ENCODE peak calls at places on chromosome 12, in eight cellular contexts. E is lung, C is GM10248, R is epithelial cell of esophagus, W is endodermal cell, Z is WTC11, B is prostate gland, K is coronary artery. Y is an unnamed sample.

GRCh38 chr12:46472893-46473633 is 100.5 kb upstream of the SLC38A2 start:
- DNase-seq in E (no peak), C (no peak), R (peak), W (no peak), Z (no peak), B (no peak), K (no peak), Y (no peak)

GRCh38 chr12:29638528-29638927 is 141.0 kb upstream of the OVCH1 start:
- DNase-seq in E (no peak), C (no peak), R (no peak), W (peak), Z (no peak), B (no peak), K (no peak), Y (no peak)

GRCh38 chr12:100661300-100661951 is 87.9 kb downstream of the GAS2L3 start:
- DNase-seq in E (no peak), C (no peak), R (peak), W (peak), Z (no peak), B (no peak), K (no peak), Y (peak)

GRCh38 chr12:65673732-65674131 is 150.6 kb upstream of the HMGA2 start:
- DNase-seq in E (no peak), C (no peak), R (peak), W (no peak), Z (no peak), B (no peak), K (no peak), Y (no peak)

GRCh38 chr12:64625243-64626077 is 15.2 kb downstream of the RASSF3 start:
- DNase-seq in E (peak), C (peak), R (peak), W (no peak), Z (no peak), B (peak), K (peak), Y (no peak)

GRCh38 chr12:114682920-114683708 is 861 bp downstream of the TBX3 start:
- DNase-seq in E (no peak), C (no peak), R (peak), W (peak), Z (no peak), B (no peak), K (no peak), Y (no peak)

GRCh38 chr12:92745874-92746553 is 43.2 kb downstream of the PLEKHG7 start:
- DNase-seq in E (peak), C (no peak), R (peak), W (no peak), Z (no peak), B (no peak), K (peak), Y (no peak)

GRCh38 chr12:32893458-32893857 is 3.1 kb downstream of the PKP2 start:
- DNase-seq in E (no peak), C (no peak), R (no peak), W (no peak), Z (no peak), B (no peak), K (no peak), Y (no peak)

GRCh38 chr12:89390802-89391673 is 38.7 kb upstream of the DUSP6 start:
- DNase-seq in E (no peak), C (no peak), R (peak), W (no peak), Z (no peak), B (no peak), K (no peak), Y (no peak)

GRCh38 chr12:125393569-125393968 is 328.3 kb downstream of the AACS start:
- DNase-seq in E (no peak), C (no peak), R (no peak), W (no peak), Z (no peak), B (no peak), K (no peak), Y (no peak)

GRCh38 chr12:38890102-38890501 is 15.3 kb downstream of the CPNE8 start:
- DNase-seq in E (no peak), C (no peak), R (peak), W (no peak), Z (no peak), B (no peak), K (no peak), Y (no peak)

GRCh38 chr12:109346920-109347319 is 780 bp upstream of the MYO1H start:
- DNase-seq in E (no peak), C (no peak), R (no peak), W (peak), Z (peak), B (no peak), K (no peak), Y (no peak)

GRCh38 chr12:49580572-49581535 is 12.9 kb upstream of the MCRS1 start:
- DNase-seq in E (peak), C (peak), R (peak), W (peak), Z (peak), B (peak), K (no peak), Y (peak)

GRCh38 chr12:106433055-106433454 is 75.5 kb downstream of the POLR3B start:
- DNase-seq in E (no peak), C (no peak), R (no peak), W (no peak), Z (no peak), B (no peak), K (no peak), Y (no peak)

GRCh38 chr12:113231275-113232231 is 10.3 kb downstream of the TPCN1 start:
- DNase-seq in E (no peak), C (no peak), R (peak), W (peak), Z (no peak), B (no peak), K (no peak), Y (no peak)

GRCh38 chr12:63862187-63863107 is 17.9 kb downstream of the SRGAP1 start:
- DNase-seq in E (no peak), C (no peak), R (peak), W (peak), Z (no peak), B (peak), K (no peak), Y (no peak)

GRCh38 chr12:50066402-50066801 is 9.0 kb downstream of the ASIC1 start:
- DNase-seq in E (no peak), C (no peak), R (peak), W (peak), Z (no peak), B (no peak), K (no peak), Y (no peak)

GRCh38 chr12:65938807-65939206 is 114.5 kb downstream of the HMGA2 start:
- DNase-seq in E (no peak), C (no peak), R (no peak), W (no peak), Z (no peak), B (no peak), K (no peak), Y (no peak)

GRCh38 chr12:101414533-101415119 is 7.1 kb upstream of the ARL1 start:
- DNase-seq in E (peak), C (peak), R (peak), W (peak), Z (peak), B (peak), K (no peak), Y (peak)

GRCh38 chr12:93550748-93551611 is 21.5 kb upstream of the SOCS2 start:
- DNase-seq in E (peak), C (no peak), R (no peak), W (peak), Z (no peak), B (no peak), K (no peak), Y (no peak)

GRCh38 chr12:4331842-4332241 is 10.8 kb downstream of the TIGAR start:
- DNase-seq in E (no peak), C (no peak), R (no peak), W (no peak), Z (no peak), B (no peak), K (no peak), Y (no peak)

GRCh38 chr12:87670448-87670847 is 358.8 kb downstream of the C12orf50 start:
- DNase-seq in E (no peak), C (no peak), R (no peak), W (peak), Z (peak), B (no peak), K (no peak), Y (no peak)

GRCh38 chr12:82146740-82147139 is 211.4 kb downstream of the CCDC59 start:
- DNase-seq in E (no peak), C (no peak), R (no peak), W (peak), Z (no peak), B (no peak), K (no peak), Y (no peak)

GRCh38 chr12:9334964-9335363 is 126.8 kb upstream of the PZP start:
- DNase-seq in E (no peak), C (no peak), R (no peak), W (no peak), Z (no peak), B (no peak), K (no peak), Y (no peak)

GRCh38 chr12:442235-442884 is 17.4 kb upstream of the B4GALNT3 start:
- DNase-seq in E (peak), C (peak), R (peak), W (peak), Z (peak), B (peak), K (no peak), Y (no peak)

GRCh38 chr12:105264771-105265170 is 28.8 kb upstream of the APPL2 start:
- DNase-seq in E (no peak), C (no peak), R (no peak), W (no peak), Z (no peak), B (no peak), K (no peak), Y (no peak)

GRCh38 chr12:2084553-2085296 is 31.9 kb downstream of the CACNA1C start:
- DNase-seq in E (no peak), C (no peak), R (no peak), W (no peak), Z (no peak), B (no peak), K (peak), Y (no peak)

GRCh38 chr12:129964826-129965457 is 61.1 kb upstream of the TMEM132D start:
- DNase-seq in E (no peak), C (no peak), R (peak), W (no peak), Z (no peak), B (no peak), K (no peak), Y (no peak)

GRCh38 chr12:85632390-85632789 is 203.8 kb downstream of the RASSF9 start:
- DNase-seq in E (no peak), C (no peak), R (peak), W (no peak), Z (no peak), B (no peak), K (no peak), Y (no peak)

GRCh38 chr12:86712425-86712843 is 456.2 kb upstream of the MGAT4C start:
- DNase-seq in E (no peak), C (no peak), R (peak), W (no peak), Z (no peak), B (no peak), K (no peak), Y (no peak)

GRCh38 chr12:11621797-11622423 is 27.6 kb upstream of the ETV6 start:
- DNase-seq in E (no peak), C (no peak), R (no peak), W (peak), Z (no peak), B (no peak), K (no peak), Y (no peak)

GRCh38 chr12:31736472-31736871 is 7.7 kb upstream of the AMN1 start:
- DNase-seq in E (no peak), C (no peak), R (peak), W (no peak), Z (no peak), B (no peak), K (no peak), Y (no peak)

GRCh38 chr12:80710727-80711066 is 3.3 kb downstream of the MYF6 start:
- DNase-seq in E (no peak), C (no peak), R (no peak), W (no peak), Z (no peak), B (no peak), K (no peak), Y (no peak)

GRCh38 chr12:30019386-30020140 is 235.8 kb upstream of the TMTC1 start:
- DNase-seq in E (no peak), C (no peak), R (no peak), W (no peak), Z (no peak), B (no peak), K (no peak), Y (no peak)

GRCh38 chr12:100077367-100077766 is 65.3 kb downstream of the BLTP3B start:
- DNase-seq in E (no peak), C (no peak), R (no peak), W (no peak), Z (no peak), B (no peak), K (no peak), Y (no peak)

GRCh38 chr12:105228494-105228893 is 7.5 kb downstream of the APPL2 start:
- DNase-seq in E (no peak), C (peak), R (peak), W (no peak), Z (no peak), B (no peak), K (no peak), Y (peak)

GRCh38 chr12:59079472-59079871 is 159.2 kb upstream of the LRIG3 start:
- DNase-seq in E (no peak), C (no peak), R (peak), W (no peak), Z (no peak), B (no peak), K (no peak), Y (no peak)

DNA sequence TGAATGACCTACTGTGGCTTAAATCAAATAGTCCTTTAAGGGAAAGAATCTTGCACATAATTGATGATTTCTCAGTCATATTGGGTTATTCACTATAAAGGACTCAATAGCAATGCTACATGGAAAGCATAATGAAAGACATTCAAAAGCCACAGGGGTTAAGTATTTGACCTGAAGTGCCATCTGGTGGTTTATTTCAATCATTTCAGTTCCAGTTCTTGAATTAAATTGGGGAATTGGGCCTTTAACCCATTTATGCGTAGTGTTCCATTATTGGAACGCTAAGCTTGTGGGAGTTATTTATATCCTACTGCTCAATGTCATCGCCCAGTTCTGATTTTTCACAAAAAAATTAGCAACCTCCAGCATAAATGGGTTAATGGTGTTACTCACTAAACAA is 41.3 kb upstream of the C12orf71 start:
- DNase-seq in E (no peak), C (peak), R (peak), W (no peak), Z (no peak), B (no peak), K (no peak), Y (peak)
- TF ChIP-seq CTCF in E (peak), C (no peak), R (peak), W (peak), Z (no peak), B (peak), K (no peak), Y (peak)

DNA sequence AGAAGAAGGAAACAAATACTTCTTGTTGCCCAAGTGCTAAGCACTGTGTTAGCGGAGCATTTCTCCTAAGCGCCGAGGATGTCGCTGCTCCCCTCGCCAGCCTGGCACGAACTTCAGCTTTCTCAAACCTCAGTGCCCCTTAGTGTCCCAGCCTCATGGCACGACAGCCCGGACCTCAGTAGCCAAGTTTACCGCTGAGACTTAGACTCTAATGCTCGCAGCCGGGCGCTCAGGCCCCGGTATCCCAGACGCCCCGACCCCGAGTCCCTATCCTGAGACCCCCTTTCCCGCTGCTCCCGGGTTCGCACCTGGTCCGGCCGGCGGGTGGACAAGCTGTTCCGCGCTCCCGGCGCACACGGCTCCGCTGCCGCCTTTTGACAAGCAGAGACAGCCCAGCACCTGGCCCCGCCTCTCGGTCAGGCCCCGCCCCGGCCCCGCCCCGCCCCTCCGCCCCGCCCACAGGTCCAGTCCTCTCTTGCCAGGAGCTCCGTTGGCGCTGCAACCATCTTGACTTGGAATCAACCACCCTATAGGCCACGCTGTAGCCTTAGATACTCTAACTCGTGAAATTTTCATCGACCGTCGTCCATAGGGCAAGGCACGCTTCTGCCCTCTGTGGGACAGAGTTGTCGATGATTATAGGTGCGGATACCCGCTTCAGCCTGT is at the start of gene VDR:
- DNase-seq in E (peak), C (peak), R (peak), W (peak), Z (peak), B (peak), K (peak), Y (peak)
- TF ChIP-seq CTCF in E (no peak), C (peak), R (peak), W (no peak), Z (no peak), B (no peak), K (no peak), Y (peak)

DNA sequence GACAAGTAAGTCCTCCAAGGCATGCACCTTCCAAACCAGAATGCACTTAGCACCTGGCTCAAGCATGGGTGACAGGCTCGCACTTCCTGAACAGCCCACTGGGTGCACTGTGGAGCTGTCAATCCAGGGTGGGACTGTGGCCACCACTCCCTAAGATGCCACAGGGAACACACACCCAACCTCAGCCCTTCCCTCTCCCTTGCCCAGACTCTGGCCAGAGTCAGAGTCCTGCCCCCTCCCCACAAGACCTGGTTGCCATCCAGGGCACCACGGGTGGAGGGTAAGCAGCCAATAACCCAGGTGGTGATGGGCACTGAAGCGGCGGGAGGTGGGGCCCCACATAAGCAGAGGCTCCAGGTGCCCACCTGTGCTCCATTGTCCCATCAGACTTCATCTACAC is 160.6 kb downstream of the MYRFL start:
- DNase-seq in E (no peak), C (peak), R (peak), W (peak), Z (peak), B (no peak), K (no peak), Y (no peak)
- TF ChIP-seq CTCF in E (no peak), C (peak), R (peak), W (peak), Z (peak), B (no peak), K (no peak), Y (peak)

GRCh38 chr12:22083167-22083566 is 37.1 kb downstream of the CMAS start:
- DNase-seq in E (no peak), C (no peak), R (peak), W (no peak), Z (no peak), B (peak), K (no peak), Y (peak)
- TF ChIP-seq CTCF in E (peak), C (peak), R (peak), W (peak), Z (no peak), B (peak), K (peak), Y (peak)

GRCh38 chr12:25959069-25959961 is 833 bp downstream of the RASSF8 start:
- DNase-seq in E (peak), C (peak), R (peak), W (peak), Z (peak), B (peak), K (peak), Y (no peak)

GRCh38 chr12:25960176-25960575 is 1.7 kb downstream of the RASSF8 start:
- DNase-seq in E (no peak), C (no peak), R (peak), W (peak), Z (no peak), B (no peak), K (no peak), Y (no peak)

GRCh38 chr12:25957898-25958253 is 606 bp upstream of the RASSF8 start:
- DNase-seq in E (no peak), C (no peak), R (peak), W (no peak), Z (no peak), B (no peak), K (no peak), Y (no peak)

GRCh38 chr12:25960926-25961325 is 2.4 kb downstream of the RASSF8 start:
- DNase-seq in E (no peak), C (no peak), R (no peak), W (no peak), Z (no peak), B (no peak), K (no peak), Y (no peak)

DNA sequence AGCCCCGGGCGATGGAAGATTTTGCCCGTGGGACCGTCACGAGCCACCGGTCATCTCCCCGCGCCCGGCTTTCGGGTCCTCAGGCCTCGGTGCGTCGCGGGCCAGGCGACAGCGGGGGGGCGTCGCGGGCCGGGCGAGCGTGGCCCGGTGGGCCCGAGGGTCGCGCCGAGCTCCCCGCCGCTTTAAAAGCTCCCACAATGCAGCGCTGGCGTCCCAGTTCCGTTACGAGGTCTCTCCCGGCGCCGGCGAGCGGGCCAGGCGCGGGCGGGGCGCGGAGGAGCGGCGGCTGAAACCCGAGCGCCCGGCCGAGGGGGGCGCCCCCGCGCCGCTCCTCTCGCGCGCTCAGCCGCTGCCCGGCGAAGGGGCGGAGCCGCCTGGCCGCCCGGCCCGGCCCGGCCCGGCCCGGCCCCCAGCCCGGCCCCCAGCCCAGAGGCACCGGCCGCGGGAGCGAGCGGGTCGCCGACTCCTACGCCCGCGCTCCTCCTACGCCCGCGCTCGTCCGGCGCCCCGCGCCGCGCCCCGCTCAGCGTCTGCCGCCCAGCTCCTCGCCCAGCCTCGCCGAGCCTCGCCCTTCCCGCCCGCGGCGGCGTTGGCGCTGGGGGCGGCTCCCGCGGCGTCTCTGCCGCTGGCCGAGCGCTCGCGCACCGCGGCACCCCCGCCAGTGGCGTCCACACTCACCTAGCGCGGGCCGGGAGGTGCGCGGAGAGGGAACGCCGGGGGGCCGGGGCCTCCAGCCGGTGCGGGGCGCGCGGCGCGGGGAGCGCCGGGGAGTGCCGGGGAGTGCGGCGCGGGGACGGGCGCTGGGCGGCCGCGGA is at the start of gene RASSF8:
- DNase-seq in E (peak), C (peak), R (peak), W (peak), Z (peak), B (peak), K (peak), Y (peak)
- TF ChIP-seq CTCF in E (no peak), C (peak), R (no peak), W (peak), Z (no peak), B (no peak), K (no peak), Y (peak)